ENCODE peak calls at places on chromosomes 6 and 20, in four cellular contexts. S is H1, G is H9, J is mesendoderm. K is an unnamed sample.

GRCh38 chr20:13231031-13231752 is 10.1 kb downstream of the ISM1 start:
- DNase-seq in S (no peak), G (no peak), J (peak; percentile 64), K (peak; percentile 28)

GRCh38 chr20:8414611-8415274 is 282.7 kb downstream of the PLCB1 start:
- DNase-seq in S (no peak), G (no peak), J (no peak), K (peak; percentile 78)

GRCh38 chr6:4939241-4939640 is 64.6 kb downstream of the RPP40 start:
- DNase-seq in S (no peak), G (no peak), J (no peak), K (no peak)

GRCh38 chr20:32463642-32464400 is 105.7 kb downstream of the ASXL1 start:
- DNase-seq in S (no peak), G (no peak), J (no peak), K (no peak)

GRCh38 chr6:8177721-8178120 is 75.4 kb upstream of the EEF1E1 start:
- DNase-seq in S (no peak), G (no peak), J (no peak), K (peak; percentile 48)

GRCh38 chr6:139124887-139125672 is 9.8 kb upstream of the HECA start:
- DNase-seq in S (no peak), G (peak; percentile 57), J (peak; percentile 76), K (peak; percentile 49)

GRCh38 chr6:82144007-82144851 is 103.3 kb downstream of the IBTK start:
- DNase-seq in S (no peak), G (no peak), J (peak; percentile 6), K (peak; percentile 98)

GRCh38 chr6:135909737-135910387 is 58.4 kb downstream of the PDE7B start:
- DNase-seq in S (peak; percentile 44), G (peak; percentile 78), J (peak; percentile 88), K (peak; percentile 36)

GRCh38 chr6:163626073-163626867 is 211.8 kb downstream of the QKI start:
- DNase-seq in S (no peak), G (no peak), J (no peak), K (no peak)

GRCh38 chr6:116200619-116201249 is 53.1 kb downstream of the TSPYL4 start:
- DNase-seq in S (no peak), G (no peak), J (no peak), K (peak; percentile 83)

GRCh38 chr20:16672299-16672698 is 57.5 kb upstream of the SNRPB2 start:
- DNase-seq in S (no peak), G (no peak), J (no peak), K (no peak)

GRCh38 chr6:15621203-15622044 is 41.4 kb downstream of the DTNBP1 start:
- DNase-seq in S (no peak), G (peak; percentile 50), J (peak; percentile 76), K (peak; percentile 30)

GRCh38 chr6:10272591-10272990 is 142.3 kb downstream of the TFAP2A start:
- DNase-seq in S (no peak), G (no peak), J (no peak), K (no peak)

GRCh38 chr20:56788041-56788670 is 159.1 kb downstream of the TFAP2C start:
- DNase-seq in S (no peak), G (no peak), J (peak; percentile 66), K (peak; percentile 95)

GRCh38 chr6:4707011-4707410 is 69.2 kb upstream of the CDYL start:
- DNase-seq in S (no peak), G (no peak), J (no peak), K (no peak)

GRCh38 chr6:40312213-40313015 is 274.8 kb downstream of the LRFN2 start:
- DNase-seq in S (no peak), G (no peak), J (no peak), K (peak; percentile 3)

GRCh38 chr6:151067684-151068596 is 171.8 kb upstream of the AKAP12 start:
- DNase-seq in S (no peak), G (no peak), J (no peak), K (peak; percentile 97)

GRCh38 chr20:21609221-21609620 is 95.4 kb upstream of the NKX2-2 start:
- DNase-seq in S (no peak), G (no peak), J (peak; percentile 7), K (no peak)

GRCh38 chr6:30394139-30394538 is 49.2 kb downstream of the RPP21 start:
- DNase-seq in S (no peak), G (no peak), J (no peak), K (no peak)

GRCh38 chr6:148596886-148597455 is 149.9 kb upstream of the UST start:
- DNase-seq in S (no peak), G (no peak), J (no peak), K (no peak)

GRCh38 chr6:127299522-127300240 is 33.0 kb downstream of the RNF146 start:
- DNase-seq in S (no peak), G (no peak), J (no peak), K (peak; percentile 28)

GRCh38 chr6:27890351-27891299 is 21.6 kb downstream of the OR2B2 start:
- DNase-seq in S (no peak), G (peak; percentile 86), J (peak; percentile 98), K (peak; percentile 97)

GRCh38 chr20:51938557-51939324 is 136.4 kb upstream of the SALL4 start:
- DNase-seq in S (no peak), G (no peak), J (no peak), K (peak; percentile 19)

GRCh38 chr6:138184230-138184629 is 22.5 kb downstream of the ARFGEF3 start:
- DNase-seq in S (no peak), G (no peak), J (no peak), K (no peak)

GRCh38 chr6:91710356-91710755 is 1123.5 kb upstream of the MAP3K7 start:
- DNase-seq in S (no peak), G (no peak), J (no peak), K (no peak)

GRCh38 chr6:17556014-17556413 is 44.1 kb upstream of the FAM8A1 start:
- DNase-seq in S (no peak), G (no peak), J (no peak), K (peak; percentile 12)

GRCh38 chr6:36752187-36752885 is 54.7 kb downstream of the RAB44 start:
- DNase-seq in S (no peak), G (no peak), J (no peak), K (peak; percentile 16)

GRCh38 chr6:1703091-1703855 is 93.6 kb downstream of the FOXC1 start:
- DNase-seq in S (no peak), G (no peak), J (no peak), K (no peak)

GRCh38 chr6:10837692-10837996 is 695 bp downstream of the MAK start:
- DNase-seq in S (no peak), G (no peak), J (peak; percentile 59), K (no peak)

GRCh38 chr20:44496976-44497375 is 21.3 kb downstream of the TTPAL start:
- DNase-seq in S (peak; percentile 13), G (no peak), J (no peak), K (peak; percentile 96)

GRCh38 chr6:16267428-16268263 is 29.3 kb downstream of the GMPR start:
- DNase-seq in S (no peak), G (no peak), J (no peak), K (no peak)

GRCh38 chr6:11710221-11710836 is 68.3 kb downstream of the ADTRP start:
- DNase-seq in S (no peak), G (no peak), J (peak; percentile 16), K (peak; percentile 43)

GRCh38 chr6:34986845-34987246 is 97.8 kb downstream of the ANKS1A start:
- DNase-seq in S (peak; percentile 25), G (peak; percentile 74), J (peak; percentile 93), K (peak; percentile 84)

GRCh38 chr20:40148886-40149285 is 540.1 kb downstream of the MAFB start:
- DNase-seq in S (no peak), G (no peak), J (no peak), K (no peak)

GRCh38 chr6:127058027-127058426 is 60.4 kb upstream of the RSPO3 start:
- DNase-seq in S (no peak), G (no peak), J (no peak), K (peak; percentile 48)

GRCh38 chr6:28281288-28282064 is at the start of gene PGBD1:
- DNase-seq in S (peak; percentile 50), G (peak; percentile 88), J (peak; percentile 87), K (peak; percentile 77)

GRCh38 chr6:9532621-9533557 is 882.0 kb downstream of the TFAP2A start:
- DNase-seq in S (no peak), G (no peak), J (no peak), K (no peak)

GRCh38 chr6:25670208-25670607 is 18.2 kb downstream of the SCGN start:
- DNase-seq in S (no peak), G (no peak), J (no peak), K (no peak)

GRCh38 chr6:25675172-25675571 is 23.2 kb downstream of the SCGN start:
- DNase-seq in S (no peak), G (no peak), J (no peak), K (no peak)

GRCh38 chr6:25671652-25672051 is 19.6 kb downstream of the SCGN start:
- DNase-seq in S (no peak), G (no peak), J (no peak), K (no peak)

GRCh38 chr6:25665455-25665854 is 13.4 kb downstream of the SCGN start:
- DNase-seq in S (no peak), G (no peak), J (no peak), K (no peak)

DNA sequence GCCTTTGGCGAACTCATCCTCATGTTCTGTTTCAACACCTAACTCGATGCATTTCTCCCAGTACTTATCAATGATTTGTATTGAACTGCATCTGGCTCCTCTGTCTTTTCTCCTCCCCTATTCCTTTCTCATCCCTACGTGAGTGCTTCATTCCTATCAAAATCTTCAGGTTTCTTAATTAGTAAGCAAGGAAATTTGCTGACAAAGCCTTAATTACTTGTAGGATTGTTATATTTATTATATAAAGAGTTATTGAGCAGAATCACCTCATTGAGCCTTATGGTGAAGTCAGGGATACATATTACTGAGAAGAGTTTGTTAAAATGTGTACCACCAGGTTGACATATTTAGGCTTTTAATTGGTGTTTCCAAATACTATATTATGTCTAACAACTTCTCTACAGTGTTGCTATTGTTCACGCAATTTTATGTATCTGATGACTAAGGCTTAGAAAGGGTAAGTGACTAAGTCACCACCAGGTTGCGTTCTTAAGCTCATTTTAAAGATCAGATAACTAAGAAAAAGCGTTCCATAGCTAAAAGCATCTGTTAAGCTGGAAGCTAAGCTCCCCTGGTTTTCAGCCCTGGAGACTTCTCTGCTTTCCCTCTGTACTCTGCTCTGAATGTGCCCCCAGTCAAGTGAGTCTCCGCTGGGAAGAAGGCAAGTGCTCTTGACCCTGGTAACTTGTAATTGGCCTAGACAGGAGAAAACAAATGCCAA is 18.9 kb downstream of the SCGN start:
- DNase-seq in S (no peak), G (no peak), J (peak; percentile 24), K (no peak)
- H3K56ac ChIP-seq in S (no peak overlapping the region), G (no peak overlapping the region), J (no peak overlapping the region), K (no peak overlapping the region)

GRCh38 chr20:46090095-46090388 is 280 bp upstream of the NCOA5 start:
- DNase-seq in S (no peak), G (no peak), J (no peak), K (no peak)

GRCh38 chr20:46088409-46089075 is 1.2 kb downstream of the NCOA5 start:
- DNase-seq in S (no peak), G (no peak), J (no peak), K (peak; percentile 8)

GRCh38 chr20:46089338-46090094 is at the start of gene NCOA5:
- DNase-seq in S (peak; percentile 80), G (peak; percentile 97), J (peak; percentile 98), K (peak; percentile 95)

GRCh38 chr20:46087161-46087560 is 2.6 kb downstream of the NCOA5 start:
- DNase-seq in S (no peak), G (no peak), J (no peak), K (peak; percentile 42)

GRCh38 chr20:46089076-46089337 is 755 bp downstream of the NCOA5 start:
- DNase-seq in S (no peak), G (no peak), J (no peak), K (peak; percentile 12)
- H2BK5ac ChIP-seq in S (peak overlapping the region; percentile 87), G (no peak overlapping the region), J (no peak overlapping the region), K (peak overlapping the region; percentile 98)

GRCh38 chr20:2051920-2052319 is 49.7 kb upstream of the STK35 start:
- DNase-seq in S (no peak), G (no peak), J (peak; percentile 44), K (no peak)
- H3K56ac ChIP-seq in S (no peak overlapping the region), G (no peak overlapping the region), J (no peak overlapping the region), K (no peak overlapping the region)

GRCh38 chr6:26195376-26195923 is 108.2 kb downstream of the HFE start:
- DNase-seq in S (no peak), G (peak; percentile 86), J (peak; percentile 88), K (peak; percentile 97)
- H2BK5ac ChIP-seq in S (peak overlapping the region; percentile 97), G (no peak overlapping the region), J (peak overlapping the region; percentile 65), K (peak overlapping the region; percentile 75)

K was measured in IMR-90.